ENCODE peak calls at places on chromosomes 6 and 20, in nine cellular contexts. One of them, this sample, is unnamed.

GRCh38 chr6:3919130-3919628 is 70.0 kb downstream of the FAM50B start:
- DNase-seq in A549: peak; percentile 12
- DNase-seq in NCI-H1436: no peak
- DNase-seq in ELR: peak; percentile 71
- DNase-seq in GM23338: no peak
- DNase-seq in natural killer cell treated with Interleukin-12 subunit alpha and Interleukin-12 subunit beta and Interleukin-15 and Interleukin-18, amount 100 ng/mL, for 72 hours: no peak
- DNase-seq in sciatic nerve: no peak
- DNase-seq in anterior cingulate cortex: no peak
- DNase-seq in NCI-H1105 treated with DMSO at 0.1 percent for 48 hours: peak; percentile 91
- DNase-seq in this sample: no peak

GRCh38 chr20:32445539-32446273 is 87.6 kb downstream of the ASXL1 start:
- DNase-seq in A549: no peak
- DNase-seq in NCI-H1436: peak; percentile 35
- DNase-seq in ELR: no peak
- DNase-seq in GM23338: peak; percentile 37
- DNase-seq in natural killer cell treated with Interleukin-12 subunit alpha and Interleukin-12 subunit beta and Interleukin-15 and Interleukin-18, amount 100 ng/mL, for 72 hours: peak; percentile 49
- DNase-seq in sciatic nerve: peak; percentile 58
- DNase-seq in anterior cingulate cortex: no peak
- DNase-seq in NCI-H1105 treated with DMSO at 0.1 percent for 48 hours: no peak
- DNase-seq in this sample: no peak

GRCh38 chr6:119865466-119866350 is 516.1 kb upstream of the MAN1A1 start:
- DNase-seq in A549: no peak
- DNase-seq in NCI-H1436: no peak
- DNase-seq in ELR: peak; percentile 29
- DNase-seq in GM23338: no peak
- DNase-seq in natural killer cell treated with Interleukin-12 subunit alpha and Interleukin-12 subunit beta and Interleukin-15 and Interleukin-18, amount 100 ng/mL, for 72 hours: no peak
- DNase-seq in sciatic nerve: no peak
- DNase-seq in anterior cingulate cortex: no peak
- DNase-seq in NCI-H1105 treated with DMSO at 0.1 percent for 48 hours: no peak
- DNase-seq in this sample: no peak

GRCh38 chr6:136887899-136888298 is 34.2 kb upstream of the SLC35D3 start:
- DNase-seq in A549: no peak
- DNase-seq in NCI-H1436: no peak
- DNase-seq in ELR: no peak
- DNase-seq in GM23338: no peak
- DNase-seq in natural killer cell treated with Interleukin-12 subunit alpha and Interleukin-12 subunit beta and Interleukin-15 and Interleukin-18, amount 100 ng/mL, for 72 hours: no peak
- DNase-seq in sciatic nerve: no peak
- DNase-seq in anterior cingulate cortex: no peak
- DNase-seq in NCI-H1105 treated with DMSO at 0.1 percent for 48 hours: no peak
- DNase-seq in this sample: no peak

GRCh38 chr6:1479601-1480236 is 90.3 kb downstream of the FOXF2 start:
- DNase-seq in A549: no peak
- DNase-seq in NCI-H1436: no peak
- DNase-seq in ELR: no peak
- DNase-seq in GM23338: no peak
- DNase-seq in natural killer cell treated with Interleukin-12 subunit alpha and Interleukin-12 subunit beta and Interleukin-15 and Interleukin-18, amount 100 ng/mL, for 72 hours: no peak
- DNase-seq in sciatic nerve: no peak
- DNase-seq in anterior cingulate cortex: no peak
- DNase-seq in NCI-H1105 treated with DMSO at 0.1 percent for 48 hours: no peak
- DNase-seq in this sample: no peak

GRCh38 chr6:158620963-158621693 is 23.4 kb downstream of the DYNLT1 start:
- DNase-seq in A549: no peak
- DNase-seq in NCI-H1436: no peak
- DNase-seq in ELR: no peak
- DNase-seq in GM23338: no peak
- DNase-seq in natural killer cell treated with Interleukin-12 subunit alpha and Interleukin-12 subunit beta and Interleukin-15 and Interleukin-18, amount 100 ng/mL, for 72 hours: no peak
- DNase-seq in sciatic nerve: no peak
- DNase-seq in anterior cingulate cortex: no peak
- DNase-seq in NCI-H1105 treated with DMSO at 0.1 percent for 48 hours: no peak
- DNase-seq in this sample: no peak

GRCh38 chr20:41632896-41633295 is 14.7 kb upstream of the CHD6 start:
- DNase-seq in A549: no peak
- DNase-seq in NCI-H1436: no peak
- DNase-seq in ELR: peak; percentile 62
- DNase-seq in GM23338: no peak
- DNase-seq in natural killer cell treated with Interleukin-12 subunit alpha and Interleukin-12 subunit beta and Interleukin-15 and Interleukin-18, amount 100 ng/mL, for 72 hours: no peak
- DNase-seq in sciatic nerve: no peak
- DNase-seq in anterior cingulate cortex: no peak
- DNase-seq in NCI-H1105 treated with DMSO at 0.1 percent for 48 hours: no peak
- DNase-seq in this sample: no peak

GRCh38 chr6:5401845-5402738 is 140.8 kb downstream of the FARS2 start:
- DNase-seq in A549: no peak
- DNase-seq in NCI-H1436: no peak
- DNase-seq in ELR: peak; percentile 60
- DNase-seq in GM23338: peak; percentile 43
- DNase-seq in natural killer cell treated with Interleukin-12 subunit alpha and Interleukin-12 subunit beta and Interleukin-15 and Interleukin-18, amount 100 ng/mL, for 72 hours: no peak
- DNase-seq in sciatic nerve: no peak
- DNase-seq in anterior cingulate cortex: no peak
- DNase-seq in NCI-H1105 treated with DMSO at 0.1 percent for 48 hours: peak; percentile 6
- DNase-seq in this sample: no peak

GRCh38 chr6:18192026-18192425 is 36.8 kb downstream of the KDM1B start:
- DNase-seq in A549: no peak
- DNase-seq in NCI-H1436: no peak
- DNase-seq in ELR: no peak
- DNase-seq in GM23338: no peak
- DNase-seq in natural killer cell treated with Interleukin-12 subunit alpha and Interleukin-12 subunit beta and Interleukin-15 and Interleukin-18, amount 100 ng/mL, for 72 hours: no peak
- DNase-seq in sciatic nerve: no peak
- DNase-seq in anterior cingulate cortex: no peak
- DNase-seq in NCI-H1105 treated with DMSO at 0.1 percent for 48 hours: no peak
- DNase-seq in this sample: no peak

GRCh38 chr6:26328265-26328844 is 36.6 kb upstream of the BTN3A2 start:
- DNase-seq in A549: peak; percentile 73
- DNase-seq in NCI-H1436: no peak
- DNase-seq in ELR: peak; percentile 61
- DNase-seq in GM23338: no peak
- DNase-seq in natural killer cell treated with Interleukin-12 subunit alpha and Interleukin-12 subunit beta and Interleukin-15 and Interleukin-18, amount 100 ng/mL, for 72 hours: no peak
- DNase-seq in sciatic nerve: no peak
- DNase-seq in anterior cingulate cortex: no peak
- DNase-seq in NCI-H1105 treated with DMSO at 0.1 percent for 48 hours: no peak
- DNase-seq in this sample: no peak

GRCh38 chr6:168132531-168133184 is 53.6 kb upstream of the FRMD1 start:
- DNase-seq in A549: peak; percentile 49
- DNase-seq in NCI-H1436: no peak
- DNase-seq in ELR: peak; percentile 48
- DNase-seq in GM23338: peak; percentile 88
- DNase-seq in natural killer cell treated with Interleukin-12 subunit alpha and Interleukin-12 subunit beta and Interleukin-15 and Interleukin-18, amount 100 ng/mL, for 72 hours: no peak
- DNase-seq in sciatic nerve: no peak
- DNase-seq in anterior cingulate cortex: peak; percentile 45
- DNase-seq in NCI-H1105 treated with DMSO at 0.1 percent for 48 hours: no peak
- DNase-seq in this sample: peak; percentile 49

GRCh38 chr6:1995521-1996110 is 249.8 kb downstream of the GMDS start:
- DNase-seq in A549: peak; percentile 0
- DNase-seq in NCI-H1436: no peak
- DNase-seq in ELR: no peak
- DNase-seq in GM23338: peak; percentile 18
- DNase-seq in natural killer cell treated with Interleukin-12 subunit alpha and Interleukin-12 subunit beta and Interleukin-15 and Interleukin-18, amount 100 ng/mL, for 72 hours: no peak
- DNase-seq in sciatic nerve: no peak
- DNase-seq in anterior cingulate cortex: no peak
- DNase-seq in NCI-H1105 treated with DMSO at 0.1 percent for 48 hours: no peak
- DNase-seq in this sample: no peak

GRCh38 chr20:64025101-64025825 is 10.7 kb upstream of the C20orf204 start:
- DNase-seq in A549: no peak
- DNase-seq in NCI-H1436: no peak
- DNase-seq in ELR: no peak
- DNase-seq in GM23338: no peak
- DNase-seq in natural killer cell treated with Interleukin-12 subunit alpha and Interleukin-12 subunit beta and Interleukin-15 and Interleukin-18, amount 100 ng/mL, for 72 hours: no peak
- DNase-seq in sciatic nerve: no peak
- DNase-seq in anterior cingulate cortex: no peak
- DNase-seq in NCI-H1105 treated with DMSO at 0.1 percent for 48 hours: no peak
- DNase-seq in this sample: no peak

GRCh38 chr20:59821201-59821600 is 112.2 kb downstream of the SYCP2 start:
- DNase-seq in A549: no peak
- DNase-seq in NCI-H1436: no peak
- DNase-seq in ELR: no peak
- DNase-seq in GM23338: no peak
- DNase-seq in natural killer cell treated with Interleukin-12 subunit alpha and Interleukin-12 subunit beta and Interleukin-15 and Interleukin-18, amount 100 ng/mL, for 72 hours: no peak
- DNase-seq in sciatic nerve: no peak
- DNase-seq in anterior cingulate cortex: no peak
- DNase-seq in NCI-H1105 treated with DMSO at 0.1 percent for 48 hours: no peak
- DNase-seq in this sample: no peak

GRCh38 chr20:35991142-35991771 is 22.9 kb downstream of the CNBD2 start:
- DNase-seq in A549: peak; percentile 53
- DNase-seq in NCI-H1436: no peak
- DNase-seq in ELR: peak; percentile 64
- DNase-seq in GM23338: peak; percentile 59
- DNase-seq in natural killer cell treated with Interleukin-12 subunit alpha and Interleukin-12 subunit beta and Interleukin-15 and Interleukin-18, amount 100 ng/mL, for 72 hours: no peak
- DNase-seq in sciatic nerve: no peak
- DNase-seq in anterior cingulate cortex: no peak
- DNase-seq in NCI-H1105 treated with DMSO at 0.1 percent for 48 hours: no peak
- DNase-seq in this sample: no peak

GRCh38 chr6:21664263-21665081 is 70.9 kb downstream of the SOX4 start:
- DNase-seq in A549: peak; percentile 15
- DNase-seq in NCI-H1436: no peak
- DNase-seq in ELR: no peak
- DNase-seq in GM23338: peak; percentile 90
- DNase-seq in natural killer cell treated with Interleukin-12 subunit alpha and Interleukin-12 subunit beta and Interleukin-15 and Interleukin-18, amount 100 ng/mL, for 72 hours: no peak
- DNase-seq in sciatic nerve: peak; percentile 71
- DNase-seq in anterior cingulate cortex: no peak
- DNase-seq in NCI-H1105 treated with DMSO at 0.1 percent for 48 hours: no peak
- DNase-seq in this sample: peak; percentile 82

GRCh38 chr20:37523012-37523391 is 2.0 kb downstream of the NNAT start:
- DNase-seq in A549: no peak
- DNase-seq in NCI-H1436: no peak
- DNase-seq in ELR: no peak
- DNase-seq in GM23338: peak; percentile 37
- DNase-seq in natural killer cell treated with Interleukin-12 subunit alpha and Interleukin-12 subunit beta and Interleukin-15 and Interleukin-18, amount 100 ng/mL, for 72 hours: no peak
- DNase-seq in sciatic nerve: no peak
- DNase-seq in anterior cingulate cortex: no peak
- DNase-seq in NCI-H1105 treated with DMSO at 0.1 percent for 48 hours: no peak
- DNase-seq in this sample: no peak

GRCh38 chr20:15627501-15627903 is 945.7 kb downstream of the KIF16B start:
- DNase-seq in A549: no peak
- DNase-seq in NCI-H1436: no peak
- DNase-seq in ELR: no peak
- DNase-seq in GM23338: peak; percentile 81
- DNase-seq in natural killer cell treated with Interleukin-12 subunit alpha and Interleukin-12 subunit beta and Interleukin-15 and Interleukin-18, amount 100 ng/mL, for 72 hours: no peak
- DNase-seq in sciatic nerve: no peak
- DNase-seq in anterior cingulate cortex: no peak
- DNase-seq in NCI-H1105 treated with DMSO at 0.1 percent for 48 hours: no peak
- DNase-seq in this sample: no peak

GRCh38 chr6:26087284-26088115 is at the start of gene HFE:
- DNase-seq in A549: peak; percentile 48
- DNase-seq in NCI-H1436: no peak
- DNase-seq in ELR: peak; percentile 81
- DNase-seq in GM23338: peak; percentile 74
- DNase-seq in natural killer cell treated with Interleukin-12 subunit alpha and Interleukin-12 subunit beta and Interleukin-15 and Interleukin-18, amount 100 ng/mL, for 72 hours: no peak
- DNase-seq in sciatic nerve: peak; percentile 77
- DNase-seq in anterior cingulate cortex: no peak
- DNase-seq in NCI-H1105 treated with DMSO at 0.1 percent for 48 hours: no peak
- DNase-seq in this sample: peak; percentile 70

GRCh38 chr6:1503811-1504210 is 105.9 kb upstream of the FOXC1 start:
- DNase-seq in A549: no peak
- DNase-seq in NCI-H1436: no peak
- DNase-seq in ELR: no peak
- DNase-seq in GM23338: no peak
- DNase-seq in natural killer cell treated with Interleukin-12 subunit alpha and Interleukin-12 subunit beta and Interleukin-15 and Interleukin-18, amount 100 ng/mL, for 72 hours: no peak
- DNase-seq in sciatic nerve: no peak
- DNase-seq in anterior cingulate cortex: no peak
- DNase-seq in NCI-H1105 treated with DMSO at 0.1 percent for 48 hours: no peak
- DNase-seq in this sample: no peak